ENCODE peak calls at places on chromosomes 16 and 17, in five cellular contexts. One of them, this sample, is unnamed.

GRCh38 chr17:41939044-41939695 is 8.8 kb downstream of the ODAD4 start:
- DNase-seq in heart right ventricle: no peak
- DNase-seq in A172: no peak
- DNase-seq in gastrocnemius medialis: no peak
- DNase-seq in foreskin keratinocyte: no peak
- DNase-seq in this sample: no peak

GRCh38 chr16:88468289-88469129 is 15.4 kb downstream of the ZFPM1 start:
- DNase-seq in heart right ventricle: no peak
- DNase-seq in A172: peak
- DNase-seq in gastrocnemius medialis: no peak
- DNase-seq in foreskin keratinocyte: no peak
- DNase-seq in this sample: no peak

GRCh38 chr16:54210437-54211081 is 76.0 kb downstream of the IRX3 start:
- DNase-seq in heart right ventricle: no peak
- DNase-seq in A172: no peak
- DNase-seq in gastrocnemius medialis: no peak
- DNase-seq in foreskin keratinocyte: no peak
- DNase-seq in this sample: no peak

GRCh38 chr17:6425407-6425806 is 9.5 kb downstream of the AIPL1 start:
- DNase-seq in heart right ventricle: no peak
- DNase-seq in A172: no peak
- DNase-seq in gastrocnemius medialis: no peak
- DNase-seq in foreskin keratinocyte: no peak
- DNase-seq in this sample: no peak

GRCh38 chr17:72388765-72389473 is 268.1 kb downstream of the SOX9 start:
- DNase-seq in heart right ventricle: no peak
- DNase-seq in A172: peak
- DNase-seq in gastrocnemius medialis: no peak
- DNase-seq in foreskin keratinocyte: peak
- DNase-seq in this sample: no peak

GRCh38 chr17:33202011-33202410 is 91.1 kb downstream of the ASIC2 start:
- DNase-seq in heart right ventricle: no peak
- DNase-seq in A172: no peak
- DNase-seq in gastrocnemius medialis: no peak
- DNase-seq in foreskin keratinocyte: no peak
- DNase-seq in this sample: no peak

GRCh38 chr16:69921125-69921524 is 30.0 kb upstream of the CLEC18A start:
- DNase-seq in heart right ventricle: no peak
- DNase-seq in A172: no peak
- DNase-seq in gastrocnemius medialis: no peak
- DNase-seq in foreskin keratinocyte: no peak
- DNase-seq in this sample: no peak

GRCh38 chr16:29809850-29810698 is 1.9 kb upstream of the PRRT2 start:
- DNase-seq in heart right ventricle: peak
- DNase-seq in A172: no peak
- DNase-seq in gastrocnemius medialis: no peak
- DNase-seq in foreskin keratinocyte: no peak
- DNase-seq in this sample: peak

GRCh38 chr17:63774141-63774981 is at the start of gene DDX42:
- DNase-seq in heart right ventricle: peak
- DNase-seq in A172: peak
- DNase-seq in gastrocnemius medialis: peak
- DNase-seq in foreskin keratinocyte: no peak
- DNase-seq in this sample: no peak

GRCh38 chr17:45302649-45303173 is 14.1 kb downstream of the MAP3K14 start:
- DNase-seq in heart right ventricle: no peak
- DNase-seq in A172: peak
- DNase-seq in gastrocnemius medialis: peak
- DNase-seq in foreskin keratinocyte: peak
- DNase-seq in this sample: no peak

GRCh38 chr16:9844361-9844760 is 337.9 kb downstream of the GRIN2A start:
- DNase-seq in heart right ventricle: no peak
- DNase-seq in A172: no peak
- DNase-seq in gastrocnemius medialis: no peak
- DNase-seq in foreskin keratinocyte: no peak
- DNase-seq in this sample: no peak

GRCh38 chr17:79864147-79864546 is 24.9 kb upstream of the CBX4 start:
- DNase-seq in heart right ventricle: no peak
- DNase-seq in A172: no peak
- DNase-seq in gastrocnemius medialis: no peak
- DNase-seq in foreskin keratinocyte: no peak
- DNase-seq in this sample: no peak

GRCh38 chr16:4415538-4416199 is 727 bp downstream of the CORO7 start:
- DNase-seq in heart right ventricle: no peak
- DNase-seq in A172: no peak
- DNase-seq in gastrocnemius medialis: no peak
- DNase-seq in foreskin keratinocyte: no peak
- DNase-seq in this sample: peak

GRCh38 chr17:61732169-61732568 is 131.2 kb downstream of the BRIP1 start:
- DNase-seq in heart right ventricle: no peak
- DNase-seq in A172: no peak
- DNase-seq in gastrocnemius medialis: no peak
- DNase-seq in foreskin keratinocyte: no peak
- DNase-seq in this sample: no peak

GRCh38 chr17:77098884-77099545 is 41.8 kb upstream of the SEC14L1 start:
- DNase-seq in heart right ventricle: peak
- DNase-seq in A172: no peak
- DNase-seq in gastrocnemius medialis: peak
- DNase-seq in foreskin keratinocyte: no peak
- DNase-seq in this sample: no peak

GRCh38 chr16:49491111-49491670 is 117.6 kb downstream of the C16orf78 start:
- DNase-seq in heart right ventricle: no peak
- DNase-seq in A172: no peak
- DNase-seq in gastrocnemius medialis: no peak
- DNase-seq in foreskin keratinocyte: no peak
- DNase-seq in this sample: no peak

GRCh38 chr16:71637398-71637797 is 11.4 kb downstream of the MARVELD3 start:
- DNase-seq in heart right ventricle: no peak
- DNase-seq in A172: peak
- DNase-seq in gastrocnemius medialis: no peak
- DNase-seq in foreskin keratinocyte: no peak
- DNase-seq in this sample: no peak

GRCh38 chr16:56450275-56450889 is 750 bp downstream of the NUDT21 start:
- DNase-seq in heart right ventricle: no peak
- DNase-seq in A172: peak
- DNase-seq in gastrocnemius medialis: no peak
- DNase-seq in foreskin keratinocyte: no peak
- DNase-seq in this sample: no peak

GRCh38 chr17:8015957-8016631 is 13.7 kb downstream of the GUCY2D start:
- DNase-seq in heart right ventricle: no peak
- DNase-seq in A172: no peak
- DNase-seq in gastrocnemius medialis: no peak
- DNase-seq in foreskin keratinocyte: no peak
- DNase-seq in this sample: peak

GRCh38 chr17:39139137-39139516 is 12.3 kb downstream of the PLXDC1 start:
- DNase-seq in heart right ventricle: no peak
- DNase-seq in A172: peak
- DNase-seq in gastrocnemius medialis: no peak
- DNase-seq in foreskin keratinocyte: peak
- DNase-seq in this sample: no peak

GRCh38 chr16:22141746-22142145 is 20.6 kb upstream of the SDR42E2 start:
- DNase-seq in heart right ventricle: no peak
- DNase-seq in A172: no peak
- DNase-seq in gastrocnemius medialis: no peak
- DNase-seq in foreskin keratinocyte: peak
- DNase-seq in this sample: no peak

GRCh38 chr17:37405955-37406634 is 541 bp downstream of the ACACA start:
- DNase-seq in heart right ventricle: no peak
- DNase-seq in A172: peak
- DNase-seq in gastrocnemius medialis: no peak
- DNase-seq in foreskin keratinocyte: peak
- DNase-seq in this sample: no peak

GRCh38 chr16:67883146-67883871 is 1.4 kb upstream of the NRN1L start:
- DNase-seq in heart right ventricle: no peak
- DNase-seq in A172: no peak
- DNase-seq in gastrocnemius medialis: no peak
- DNase-seq in foreskin keratinocyte: no peak
- DNase-seq in this sample: no peak

GRCh38 chr17:21061158-21061835 is 18.5 kb upstream of the USP22 start:
- DNase-seq in heart right ventricle: no peak
- DNase-seq in A172: no peak
- DNase-seq in gastrocnemius medialis: no peak
- DNase-seq in foreskin keratinocyte: no peak
- DNase-seq in this sample: no peak

GRCh38 chr17:27577884-27578717 is 52.9 kb upstream of the LGALS9 start:
- DNase-seq in heart right ventricle: peak
- DNase-seq in A172: no peak
- DNase-seq in gastrocnemius medialis: peak
- DNase-seq in foreskin keratinocyte: no peak
- DNase-seq in this sample: no peak

GRCh38 chr16:30030841-30031413 is at the start of gene TLCD3B:
- DNase-seq in heart right ventricle: no peak
- DNase-seq in A172: no peak
- DNase-seq in gastrocnemius medialis: no peak
- DNase-seq in foreskin keratinocyte: no peak
- DNase-seq in this sample: no peak

GRCh38 chr17:75589017-75589918 is 1.7 kb downstream of the MYO15B start:
- DNase-seq in heart right ventricle: peak
- DNase-seq in A172: peak
- DNase-seq in gastrocnemius medialis: peak
- DNase-seq in foreskin keratinocyte: peak
- DNase-seq in this sample: peak

GRCh38 chr16:75621170-75621477 is 2.0 kb downstream of the ADAT1 start:
- DNase-seq in heart right ventricle: no peak
- DNase-seq in A172: peak
- DNase-seq in gastrocnemius medialis: no peak
- DNase-seq in foreskin keratinocyte: peak
- DNase-seq in this sample: no peak

GRCh38 chr16:56277040-56277439 is 85.8 kb downstream of the GNAO1 start:
- DNase-seq in heart right ventricle: no peak
- DNase-seq in A172: no peak
- DNase-seq in gastrocnemius medialis: no peak
- DNase-seq in foreskin keratinocyte: no peak
- DNase-seq in this sample: no peak

GRCh38 chr17:80853076-80853475 is 138.6 kb upstream of the CHMP6 start:
- DNase-seq in heart right ventricle: no peak
- DNase-seq in A172: no peak
- DNase-seq in gastrocnemius medialis: no peak
- DNase-seq in foreskin keratinocyte: no peak
- DNase-seq in this sample: no peak

GRCh38 chr17:18379246-18380146 is 1.9 kb downstream of the EVPLL start:
- DNase-seq in heart right ventricle: no peak
- DNase-seq in A172: no peak
- DNase-seq in gastrocnemius medialis: no peak
- DNase-seq in foreskin keratinocyte: no peak
- DNase-seq in this sample: no peak

GRCh38 chr17:50133028-50133768 is 3.2 kb upstream of the SAMD14 start:
- DNase-seq in heart right ventricle: peak
- DNase-seq in A172: peak
- DNase-seq in gastrocnemius medialis: peak
- DNase-seq in foreskin keratinocyte: no peak
- DNase-seq in this sample: no peak

GRCh38 chr16:20957153-20957552 is 56.6 kb downstream of the LYRM1 start:
- DNase-seq in heart right ventricle: no peak
- DNase-seq in A172: no peak
- DNase-seq in gastrocnemius medialis: no peak
- DNase-seq in foreskin keratinocyte: no peak
- DNase-seq in this sample: no peak

GRCh38 chr16:73176577-73177013 is 128.7 kb upstream of the ZFHX3 start:
- DNase-seq in heart right ventricle: no peak
- DNase-seq in A172: peak
- DNase-seq in gastrocnemius medialis: no peak
- DNase-seq in foreskin keratinocyte: peak
- DNase-seq in this sample: no peak

GRCh38 chr16:55120408-55120807 is 189.7 kb downstream of the IRX5 start:
- DNase-seq in heart right ventricle: peak
- DNase-seq in A172: no peak
- DNase-seq in gastrocnemius medialis: no peak
- DNase-seq in foreskin keratinocyte: no peak
- DNase-seq in this sample: no peak

GRCh38 chr17:74527756-74528155 is 3.5 kb downstream of the CD300LB start:
- DNase-seq in heart right ventricle: no peak
- DNase-seq in A172: no peak
- DNase-seq in gastrocnemius medialis: no peak
- DNase-seq in foreskin keratinocyte: no peak
- DNase-seq in this sample: no peak

GRCh38 chr17:7843536-7844291 is 9.7 kb downstream of the KDM6B start:
- DNase-seq in heart right ventricle: peak
- DNase-seq in A172: peak
- DNase-seq in gastrocnemius medialis: peak
- DNase-seq in foreskin keratinocyte: peak
- DNase-seq in this sample: peak

GRCh38 chr16:69823831-69824563 is 61.9 kb downstream of the WWP2 start:
- DNase-seq in heart right ventricle: peak
- DNase-seq in A172: no peak
- DNase-seq in gastrocnemius medialis: no peak
- DNase-seq in foreskin keratinocyte: no peak
- DNase-seq in this sample: no peak

GRCh38 chr16:86611958-86612357 is 33.6 kb downstream of the FOXL1 start:
- DNase-seq in heart right ventricle: no peak
- DNase-seq in A172: no peak
- DNase-seq in gastrocnemius medialis: no peak
- DNase-seq in foreskin keratinocyte: no peak
- DNase-seq in this sample: no peak

This sample was measured in CD8-positive, alpha-beta memory T cell.